ENCODE peak calls at places on chromosome 16, in six cellular contexts. A, P, F, Z, W and E are unnamed samples.

GRCh38 chr16:58814348-58814801 is 80.3 kb upstream of the GOT2 start:
- DNase-seq in P (peak; percentile 26), F (peak; percentile 23), Z (peak; percentile 23), W (peak; percentile 64), A (peak; percentile 66), E (peak; percentile 54)

GRCh38 chr16:10172848-10173655 is 9.2 kb downstream of the GRIN2A start:
- DNase-seq in P (no peak), A (peak; percentile 11), W (peak; percentile 1), Z (no peak), F (no peak), E (no peak)

GRCh38 chr16:65153365-65154105 is 31.7 kb upstream of the CDH11 start:
- DNase-seq in Z (no peak), W (no peak), A (no peak), P (no peak), F (no peak), E (no peak)

GRCh38 chr16:58499615-58500328 is at the start of gene NDRG4:
- DNase-seq in Z (peak; percentile 50), P (peak; percentile 80), W (peak; percentile 91), F (no peak), A (peak; percentile 84), E (peak; percentile 70)

GRCh38 chr16:31505483-31505882 is 2.7 kb downstream of the RUSF1 start:
- DNase-seq in Z (no peak), A (no peak), P (no peak), W (no peak), F (no peak), E (no peak)

GRCh38 chr16:88561485-88562369 is 8.5 kb upstream of the ZC3H18 start:
- DNase-seq in F (no peak), P (peak; percentile 14), Z (peak; percentile 34), A (peak; percentile 71), W (peak; percentile 64), E (peak; percentile 65)

GRCh38 chr16:4048481-4048880 is 67.8 kb downstream of the ADCY9 start:
- DNase-seq in P (no peak), F (no peak), W (no peak), Z (no peak), A (no peak), E (no peak)

GRCh38 chr16:53291757-53292392 is 142.4 kb upstream of the RBL2 start:
- DNase-seq in W (no peak), F (no peak), P (no peak), Z (no peak), A (no peak), E (no peak)

GRCh38 chr16:50152386-50152806 is 710 bp upstream of the TENT4B start:
- DNase-seq in P (peak; percentile 37), A (peak; percentile 80), W (no peak), Z (no peak), F (peak; percentile 37), E (peak; percentile 34)

GRCh38 chr16:3074860-3075545 is 9.6 kb downstream of the IL32 start:
- DNase-seq in Z (no peak), A (peak; percentile 65), F (no peak), W (no peak), P (no peak), E (no peak)

GRCh38 chr16:57908409-57908987 is 62.4 kb downstream of the CNGB1 start:
- DNase-seq in W (no peak), P (no peak), F (no peak), Z (no peak), A (no peak), E (no peak)

GRCh38 chr16:23852794-23853562 is 17.2 kb downstream of the PRKCB start:
- DNase-seq in Z (no peak), F (no peak), A (no peak), P (no peak), W (no peak), E (no peak)

GRCh38 chr16:23333034-23333579 is 31.0 kb downstream of the SCNN1B start:
- DNase-seq in P (no peak), W (no peak), F (no peak), A (no peak), Z (no peak), E (no peak)

GRCh38 chr16:9008335-9009260 is 44.9 kb upstream of the USP7 start:
- DNase-seq in W (peak; percentile 74), P (peak; percentile 37), F (peak; percentile 70), Z (peak; percentile 73), A (peak; percentile 90), E (peak; percentile 91)

GRCh38 chr16:57123216-57123968 is 31.0 kb downstream of the CPNE2 start:
- DNase-seq in P (no peak), F (no peak), W (no peak), Z (no peak), A (no peak), E (no peak)

GRCh38 chr16:83116274-83116892 is 489.6 kb downstream of the CDH13 start:
- DNase-seq in F (no peak), A (no peak), P (no peak), Z (no peak), W (no peak), E (no peak)

GRCh38 chr16:22380529-22380928 is 6.1 kb upstream of the CDR2 start:
- DNase-seq in A (no peak), F (no peak), Z (no peak), W (peak; percentile 68), P (no peak), E (no peak)

GRCh38 chr16:3161235-3162018 is 26.6 kb upstream of the OR1F1 start:
- DNase-seq in F (no peak), P (no peak), Z (no peak), A (no peak), W (no peak), E (no peak)

GRCh38 chr16:55179858-55180585 is 144.0 kb upstream of the IRX6 start:
- DNase-seq in F (no peak), W (no peak), Z (no peak), P (no peak), A (no peak), E (no peak)

GRCh38 chr16:15746332-15746731 is 96.3 kb downstream of the NDE1 start:
- DNase-seq in W (no peak), Z (no peak), A (no peak), F (no peak), P (no peak), E (no peak)

GRCh38 chr16:57867000-57867561 is 64.8 kb upstream of the KIFC3 start:
- DNase-seq in F (no peak), A (no peak), Z (no peak), W (no peak), P (peak; percentile 20), E (no peak)

GRCh38 chr16:78405833-78406232 is 306.4 kb downstream of the WWOX start:
- DNase-seq in F (no peak), W (no peak), P (no peak), Z (no peak), A (no peak), E (no peak)

GRCh38 chr16:74451951-74452758 is 30.9 kb upstream of the CLEC18B start:
- DNase-seq in W (no peak), Z (no peak), P (no peak), A (peak; percentile 58), F (no peak), E (no peak)

GRCh38 chr16:4392382-4393242 is 21.0 kb downstream of the VASN start:
- DNase-seq in P (peak; percentile 62), Z (no peak), W (peak; percentile 83), A (no peak), F (peak; percentile 27), E (peak; percentile 57)

GRCh38 chr16:27364493-27365141 is 37.4 kb upstream of the IL21R start:
- DNase-seq in W (no peak), F (no peak), P (peak; percentile 86), A (no peak), Z (no peak), E (peak; percentile 78)

DNA sequence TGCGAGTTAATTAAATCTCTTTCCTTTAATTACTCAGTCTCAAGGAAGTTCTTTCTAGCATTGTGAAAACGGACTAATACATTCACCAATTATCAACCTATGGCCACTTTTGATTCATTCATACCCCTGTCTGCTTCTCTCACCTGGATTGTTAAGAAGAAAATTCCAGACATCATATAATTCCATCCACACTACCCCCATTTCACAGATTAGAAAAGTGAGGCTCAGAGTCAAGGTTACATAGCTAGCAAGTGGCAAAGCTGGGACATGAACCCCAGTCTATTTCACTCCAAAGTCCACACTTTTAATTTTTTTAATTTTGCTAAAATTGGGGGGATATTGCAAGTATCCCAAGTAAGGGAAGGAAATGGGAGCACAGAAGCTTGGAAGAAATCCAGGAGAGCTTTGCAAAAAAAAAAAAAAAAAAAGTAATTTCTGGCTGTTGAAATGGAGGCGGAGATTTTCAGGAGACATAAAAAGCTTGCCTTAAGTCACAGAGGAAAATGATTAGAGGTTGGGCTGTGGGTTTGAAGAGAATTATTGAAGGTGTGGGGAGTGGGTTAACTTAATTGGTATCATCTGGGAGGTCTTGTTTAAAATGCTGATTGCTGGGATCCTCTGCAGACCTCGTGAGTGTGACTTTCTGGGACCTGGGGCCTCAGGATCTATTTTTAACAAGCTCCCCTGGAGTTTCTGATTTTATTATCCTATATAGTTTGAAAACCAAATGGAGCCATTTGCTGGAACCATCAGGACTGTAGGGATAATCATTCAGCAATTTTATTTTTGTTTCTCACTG is 42.3 kb upstream of the ZKSCAN2 start:
- DNase-seq in P (no peak), A (no peak), Z (no peak), F (no peak), W (no peak), E (no peak)
- TF ChIP-seq CTCF in P (no peak), A (no peak), Z (no peak), F (no peak), W (no peak), E (no peak)

DNA sequence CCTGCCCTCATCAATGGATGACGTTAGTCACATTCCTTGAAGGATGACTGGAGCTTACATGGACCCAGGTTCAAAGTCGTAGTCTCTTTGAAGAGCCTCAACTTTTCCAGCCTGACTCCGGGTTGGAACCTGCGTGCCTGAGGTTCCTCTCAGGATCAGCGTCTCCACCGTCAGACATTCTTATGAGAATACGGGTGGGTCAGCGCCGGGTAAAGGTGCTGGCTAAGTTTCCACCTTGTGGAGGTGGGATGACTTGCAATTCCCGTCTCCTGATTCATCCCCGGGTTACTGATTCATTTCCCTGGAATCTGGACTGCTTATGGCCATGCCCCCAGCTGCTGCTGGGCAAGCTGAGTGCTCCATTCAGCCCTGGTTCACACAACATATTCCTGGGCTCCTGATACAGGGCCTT is 38.9 kb upstream of the CMIP start:
- DNase-seq in W (peak; percentile 90), P (peak; percentile 99), Z (no peak), F (no peak), A (no peak), E (peak; percentile 89)
- TF ChIP-seq CTCF in W (peak; percentile 23), P (peak; percentile 40), Z (no peak), F (no peak), A (no peak), E (peak; percentile 24)

GRCh38 chr16:11629071-11630030 is 38.9 kb upstream of the SNN start:
- DNase-seq in W (no peak), P (no peak), F (peak; percentile 41), A (no peak), Z (no peak), E (no peak)
- TF ChIP-seq CTCF in W (no peak), P (no peak), F (no peak), A (no peak), Z (no peak), E (no peak)

DNA sequence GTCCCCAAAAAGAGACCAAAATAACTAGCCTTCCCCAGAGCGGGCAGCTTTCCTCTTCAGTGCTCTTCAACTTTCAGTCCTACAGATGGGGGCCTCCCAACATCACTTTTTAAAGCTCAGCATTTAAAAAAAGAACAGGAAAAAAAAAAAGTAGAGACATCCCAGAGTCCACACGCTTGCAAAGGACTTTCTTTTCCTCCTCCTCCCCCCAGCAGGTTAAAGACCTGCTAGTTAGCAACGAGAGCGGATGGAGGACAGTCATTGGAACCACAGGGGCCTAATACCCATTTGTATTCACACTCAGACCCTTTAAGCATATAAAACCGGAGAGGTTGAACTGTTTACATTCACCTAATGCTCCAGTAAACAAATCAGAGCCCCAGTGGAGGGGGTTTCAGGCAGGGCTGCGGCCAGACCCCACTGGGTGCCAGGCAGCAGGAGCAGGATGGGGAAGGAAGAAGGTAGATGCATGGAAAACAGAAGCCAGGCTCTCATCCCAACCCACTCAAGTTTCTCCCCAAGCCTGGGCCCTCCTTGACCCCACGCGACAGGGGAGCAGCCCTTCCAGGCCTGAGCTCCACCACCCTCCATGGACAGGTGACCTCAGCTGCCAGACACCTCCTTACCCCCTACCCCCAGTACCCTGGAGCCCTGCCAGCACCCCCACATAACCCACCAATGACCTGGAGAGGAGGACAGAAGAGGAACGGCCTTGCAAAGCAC is 15.2 kb downstream of the ZFHX3 start:
- DNase-seq in A (peak; percentile 53), P (no peak), Z (no peak), W (no peak), F (no peak), E (no peak)
- TF ChIP-seq CTCF in A (peak; percentile 31), P (no peak), Z (no peak), W (no peak), F (no peak), E (no peak)